ENCODE peak calls at places on chromosomes 6 and 20, in five cellular contexts. P is cardiac fibroblast, G is left ventricle myocardium inferior, S is cardiac muscle cell, D is HepG2. V is an unnamed sample.

GRCh38 chr20:187733-188132 is 1.8 kb downstream of the DEFB128 start:
- DNase-seq in D (no peak), G (no peak), P (no peak), S (no peak), V (no peak)

GRCh38 chr6:143060354-143060805 is 309 bp upstream of the AIG1 start:
- DNase-seq in S (peak; percentile 90), G (peak; percentile 83), D (peak; percentile 88), P (peak; percentile 82), V (peak; percentile 72)

GRCh38 chr6:150605333-150605732 is 5.6 kb downstream of the PLEKHG1 start:
- DNase-seq in P (no peak), D (no peak), S (no peak), G (no peak), V (no peak)

GRCh38 chr6:118932421-118932820 is 2.5 kb downstream of the MCM9 start:
- DNase-seq in G (no peak), P (no peak), D (no peak), S (no peak), V (no peak)

GRCh38 chr6:30263734-30264133 is 50.5 kb upstream of the TRIM26 start:
- DNase-seq in G (no peak), S (no peak), D (no peak), P (no peak), V (no peak)

GRCh38 chr6:161677188-161677587 is 403.3 kb upstream of the AGPAT4 start:
- DNase-seq in D (no peak), S (no peak), G (no peak), P (no peak), V (no peak)

GRCh38 chr6:153941768-153942167 is 97.3 kb upstream of the OPRM1 start:
- DNase-seq in D (peak; percentile 44), G (no peak), P (no peak), S (no peak), V (no peak)

GRCh38 chr6:169132361-169132895 is 121.2 kb downstream of the THBS2 start:
- DNase-seq in G (no peak), D (no peak), S (no peak), P (peak; percentile 7), V (no peak)

GRCh38 chr20:22248052-22248667 is 336.2 kb downstream of the FOXA2 start:
- DNase-seq in P (no peak), G (no peak), S (peak; percentile 51), D (peak; percentile 35), V (no peak)
- TF ChIP-seq CTCF in P (peak; percentile 34), G (peak; percentile 59), S (peak; percentile 31), D (peak; percentile 77), V (peak; percentile 22)

DNA sequence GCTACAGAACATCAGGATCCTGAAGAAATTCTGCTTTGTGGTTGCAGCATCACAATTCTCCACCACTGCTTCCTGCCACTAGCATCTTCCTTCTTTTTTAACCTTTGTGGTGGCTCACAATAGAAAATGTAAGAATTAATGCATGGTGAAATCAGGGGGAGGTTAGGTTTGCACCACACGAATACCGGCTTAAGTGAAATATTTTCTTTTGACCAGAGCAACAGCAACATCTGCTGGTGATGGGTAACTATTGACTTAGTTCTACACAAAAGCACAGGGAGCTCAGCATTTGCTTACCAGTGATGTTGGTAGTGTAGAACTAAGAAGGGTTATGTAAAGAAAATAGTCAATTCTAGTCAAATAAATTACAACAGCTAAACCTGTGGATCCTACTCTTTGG is 280.5 kb downstream of the SYNE1 start:
- DNase-seq in P (peak; percentile 74), D (peak; percentile 63), S (no peak), G (no peak), V (no peak)
- TF ChIP-seq CTCF in P (peak; percentile 39), D (peak; percentile 82), S (peak; percentile 53), G (peak; percentile 57), V (no peak)

GRCh38 chr6:93679836-93680235 is 260.5 kb upstream of the EPHA7 start:
- DNase-seq in P (peak; percentile 8), S (no peak), G (no peak), D (no peak), V (no peak)
- TF ChIP-seq CTCF in P (no peak), S (no peak), G (no peak), D (no peak), V (no peak)

DNA sequence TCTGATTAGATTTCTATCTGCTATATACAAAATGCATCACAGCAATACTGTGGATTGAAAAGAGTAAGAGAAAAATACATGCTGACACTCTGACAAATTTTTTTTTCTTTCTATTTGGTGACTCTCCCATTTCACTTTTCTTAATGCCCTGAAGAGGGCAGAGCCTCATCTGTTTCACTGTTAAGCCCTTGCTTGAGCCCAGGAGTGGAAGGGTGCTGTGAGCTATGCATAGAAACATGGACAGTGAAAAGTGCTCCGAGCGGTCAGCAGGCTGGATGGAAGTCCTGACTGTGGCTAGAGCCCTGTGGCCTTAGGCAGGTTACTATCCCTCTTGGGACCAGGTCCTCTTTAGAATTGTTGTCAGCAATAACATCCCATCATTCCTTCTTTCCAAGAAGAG is 17.4 kb upstream of the CSE1L start:
- DNase-seq in P (peak; percentile 48), G (no peak), D (peak; percentile 58), S (peak; percentile 42), V (no peak)
- TF ChIP-seq CTCF in P (peak; percentile 41), G (peak; percentile 24), D (peak; percentile 58), S (peak; percentile 49), V (no peak)

GRCh38 chr6:74991573-74992332 is 214.1 kb downstream of the COL12A1 start:
- DNase-seq in G (no peak), S (no peak), P (peak; percentile 60), D (no peak), V (no peak)
- TF ChIP-seq CTCF in G (peak; percentile 14), S (peak; percentile 39), P (peak; percentile 42), D (no peak), V (no peak)

DNA sequence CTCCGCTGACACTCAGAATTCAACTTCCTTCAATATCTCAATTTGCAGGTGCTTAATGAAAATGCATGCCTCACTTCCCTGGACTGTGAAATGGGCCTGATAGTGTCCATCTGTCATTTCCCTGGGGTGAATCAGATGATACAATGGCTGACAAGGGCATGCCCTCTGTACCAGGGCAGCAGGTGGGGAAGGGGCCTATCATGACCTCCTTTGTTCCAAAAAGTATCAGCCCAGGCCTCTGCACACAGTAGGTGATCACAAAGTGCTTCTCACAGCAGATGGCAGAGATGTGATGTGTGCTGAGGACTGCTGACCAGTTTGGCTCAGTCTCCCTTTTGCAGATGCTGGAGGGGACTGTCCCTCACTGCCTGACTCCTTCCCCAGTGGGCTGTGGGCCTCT is 44.3 kb downstream of the DLGAP4 start:
- DNase-seq in G (no peak), P (no peak), S (no peak), D (no peak), V (no peak)
- TF ChIP-seq CTCF in G (no peak), P (no peak), S (no peak), D (no peak), V (no peak)

GRCh38 chr6:125156496-125156895 is 2.9 kb downstream of the TPD52L1 start:
- DNase-seq in G (no peak), P (no peak), S (no peak), D (no peak), V (no peak)

GRCh38 chr6:125155344-125155743 is 1.8 kb downstream of the TPD52L1 start:
- DNase-seq in P (no peak), D (no peak), G (no peak), S (no peak), V (no peak)

GRCh38 chr6:125153541-125154183 is at the start of gene TPD52L1:
- DNase-seq in S (peak; percentile 92), G (peak; percentile 81), D (peak; percentile 66), P (peak; percentile 68), V (peak; percentile 69)

GRCh38 chr6:125151715-125152114 is 1.9 kb upstream of the TPD52L1 start:
- DNase-seq in S (no peak), P (no peak), D (no peak), G (no peak), V (no peak)

GRCh38 chr6:125154184-125155135 is 887 bp downstream of the TPD52L1 start:
- DNase-seq in G (no peak), D (peak; percentile 7), P (no peak), S (peak; percentile 46), V (peak; percentile 50)
- TF ChIP-seq CTCF in G (peak; percentile 19), D (no peak), P (peak; percentile 22), S (peak; percentile 23), V (peak; percentile 45)

GRCh38 chr6:167351656-167352354 is 26.9 kb downstream of the TTLL2 start:
- DNase-seq in P (no peak), D (no peak), S (no peak), G (no peak), V (no peak)
- TF ChIP-seq CTCF in P (no peak), D (no peak), S (no peak), G (no peak), V (peak; percentile 5)

DNA sequence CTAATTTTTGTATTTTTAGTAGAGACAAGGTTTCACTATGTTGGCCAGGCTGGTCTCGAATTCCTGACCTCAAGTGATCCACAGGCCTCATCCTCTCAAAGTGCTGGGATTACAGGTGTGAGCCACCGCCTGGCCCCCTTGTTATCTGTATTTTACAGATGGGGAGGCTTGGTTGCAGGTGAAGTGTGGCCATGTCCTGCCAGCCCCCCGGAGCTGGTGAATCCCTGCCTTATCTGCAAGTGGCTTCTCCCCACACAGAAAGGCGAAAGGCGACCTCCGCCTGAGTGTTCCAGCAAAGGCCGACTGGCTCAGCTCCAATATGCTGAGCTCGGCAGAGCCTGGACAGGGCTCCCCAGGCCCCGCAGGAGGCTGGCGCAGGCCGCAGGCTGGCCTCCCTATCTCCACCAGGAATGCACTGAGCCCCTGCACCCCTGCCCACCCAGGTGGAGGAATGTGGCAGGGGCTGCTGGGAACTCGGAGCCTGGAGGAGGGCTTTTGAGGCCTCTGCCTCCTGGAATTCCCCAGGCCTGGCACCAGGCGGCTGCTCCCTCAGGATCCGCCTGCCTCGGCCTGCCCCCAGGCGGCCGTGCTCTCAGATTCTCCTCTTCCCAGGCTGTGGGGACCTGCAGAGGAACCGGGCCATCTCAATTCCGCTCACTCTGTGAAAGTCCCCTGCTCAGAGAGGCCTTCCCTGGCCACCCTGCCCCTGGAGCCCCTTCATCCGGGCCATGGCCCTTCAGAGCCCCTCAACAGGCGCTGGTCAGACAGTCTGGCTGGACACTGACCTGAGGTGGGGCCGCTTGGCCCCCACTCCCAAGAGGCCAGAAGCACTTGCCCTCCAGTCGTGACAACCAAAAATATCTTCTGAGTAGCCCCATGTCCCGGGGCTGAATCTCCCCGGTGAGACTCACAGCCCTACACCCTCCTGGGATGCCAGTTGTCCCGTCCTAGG is 9.3 kb upstream of the LAMA5 start:
- DNase-seq in S (peak; percentile 94), P (peak; percentile 84), G (no peak), D (peak; percentile 92), V (peak; percentile 78)
- TF ChIP-seq CTCF in S (peak; percentile 59), P (peak; percentile 17), G (peak; percentile 68), D (peak; percentile 97), V (peak; percentile 39)

DNA sequence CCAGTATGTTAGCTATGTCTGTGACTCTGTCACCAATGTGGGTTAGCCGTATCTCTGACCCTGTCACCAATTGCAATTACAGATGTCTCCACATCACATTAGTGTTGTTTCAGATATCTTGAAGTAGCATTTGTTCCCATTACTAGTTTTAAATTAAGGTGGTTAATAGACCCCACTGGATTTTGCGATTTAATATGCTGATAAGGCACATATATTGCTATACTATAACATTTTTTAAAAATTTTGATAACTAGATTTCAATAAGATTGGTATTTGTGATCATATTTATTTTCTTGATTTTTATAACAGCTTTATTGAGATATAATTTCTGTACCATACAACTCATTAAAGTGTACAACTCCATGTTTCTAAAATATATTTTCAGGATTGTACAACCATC is 33.9 kb downstream of the SYNJ2 start:
- DNase-seq in G (no peak), P (no peak), D (no peak), S (no peak), V (no peak)
- TF ChIP-seq CTCF in G (no peak), P (no peak), D (no peak), S (no peak), V (no peak)

V was measured in mesothelial cell of epicardium.